ENCODE peak calls at places on chromosomes 5 and 9, in five cellular contexts. One of them, this sample, is unnamed.
A peak's percentile ranks its signal among the peaks of the same experiment; 100 is the strongest.

GRCh38 chr5:14594378-14595074 is 12.9 kb downstream of the OTULINL start:
- DNase-seq in suprapubic skin: no peak
- DNase-seq in GM10248: no peak
- DNase-seq in foreskin fibroblast: no peak
- DNase-seq in left lung: no peak
- DNase-seq in this sample: no peak

GRCh38 chr9:7089794-7090193 is 332.0 kb downstream of the KDM4C start:
- DNase-seq in suprapubic skin: no peak
- DNase-seq in GM10248: no peak
- DNase-seq in foreskin fibroblast: no peak
- DNase-seq in left lung: no peak
- DNase-seq in this sample: no peak

GRCh38 chr5:1637639-1638481 is 114.1 kb upstream of the LPCAT1 start:
- DNase-seq in suprapubic skin: peak; percentile 67
- DNase-seq in GM10248: peak; percentile 10
- DNase-seq in foreskin fibroblast: no peak
- DNase-seq in left lung: peak; percentile 15
- DNase-seq in this sample: no peak

GRCh38 chr5:1039706-1040260 is 31.2 kb downstream of the NKD2 start:
- DNase-seq in suprapubic skin: peak; percentile 69
- DNase-seq in GM10248: no peak
- DNase-seq in foreskin fibroblast: no peak
- DNase-seq in left lung: no peak
- DNase-seq in this sample: no peak

GRCh38 chr5:16082053-16082452 is 97.5 kb downstream of the MARCHF11 start:
- DNase-seq in suprapubic skin: no peak
- DNase-seq in GM10248: no peak
- DNase-seq in foreskin fibroblast: no peak
- DNase-seq in left lung: no peak
- DNase-seq in this sample: no peak

GRCh38 chr9:94005272-94005901 is 50.2 kb upstream of the BARX1 start:
- DNase-seq in suprapubic skin: no peak
- DNase-seq in GM10248: no peak
- DNase-seq in foreskin fibroblast: peak; percentile 69
- DNase-seq in left lung: no peak
- DNase-seq in this sample: no peak

GRCh38 chr5:38663276-38663675 is 106.8 kb upstream of the LIFR start:
- DNase-seq in suprapubic skin: no peak
- DNase-seq in GM10248: no peak
- DNase-seq in foreskin fibroblast: no peak
- DNase-seq in left lung: no peak
- DNase-seq in this sample: no peak

GRCh38 chr9:84708400-84708799 is 38.9 kb downstream of the NTRK2 start:
- DNase-seq in suprapubic skin: no peak
- DNase-seq in GM10248: no peak
- DNase-seq in foreskin fibroblast: no peak
- DNase-seq in left lung: no peak
- DNase-seq in this sample: no peak

GRCh38 chr5:101937041-101937440 is 359.0 kb downstream of the SLCO4C1 start:
- DNase-seq in suprapubic skin: no peak
- DNase-seq in GM10248: no peak
- DNase-seq in foreskin fibroblast: no peak
- DNase-seq in left lung: no peak
- DNase-seq in this sample: no peak

GRCh38 chr5:59367791-59368394 is 525.6 kb downstream of the PDE4D start:
- DNase-seq in suprapubic skin: no peak
- DNase-seq in GM10248: peak; percentile 16
- DNase-seq in foreskin fibroblast: peak; percentile 87
- DNase-seq in left lung: peak; percentile 52
- DNase-seq in this sample: peak; percentile 63

GRCh38 chr9:133333566-133333965 is 2.4 kb downstream of the SURF6 start:
- DNase-seq in suprapubic skin: no peak
- DNase-seq in GM10248: no peak
- DNase-seq in foreskin fibroblast: no peak
- DNase-seq in left lung: no peak
- DNase-seq in this sample: no peak

GRCh38 chr9:98575379-98576346 is 133.1 kb downstream of the GABBR2 start:
- DNase-seq in suprapubic skin: no peak
- DNase-seq in GM10248: peak; percentile 73
- DNase-seq in foreskin fibroblast: peak; percentile 4
- DNase-seq in left lung: no peak
- DNase-seq in this sample: no peak

GRCh38 chr5:179313849-179314521 is 31.3 kb downstream of the ADAMTS2 start:
- DNase-seq in suprapubic skin: peak; percentile 91
- DNase-seq in GM10248: no peak
- DNase-seq in foreskin fibroblast: peak; percentile 99
- DNase-seq in left lung: peak; percentile 76
- DNase-seq in this sample: no peak

GRCh38 chr5:76252437-76252836 is 150.6 kb upstream of the IQGAP2 start:
- DNase-seq in suprapubic skin: no peak
- DNase-seq in GM10248: no peak
- DNase-seq in foreskin fibroblast: no peak
- DNase-seq in left lung: no peak
- DNase-seq in this sample: no peak

GRCh38 chr5:76251656-76252055 is 151.4 kb upstream of the IQGAP2 start:
- DNase-seq in suprapubic skin: no peak
- DNase-seq in GM10248: no peak
- DNase-seq in foreskin fibroblast: no peak
- DNase-seq in left lung: no peak
- DNase-seq in this sample: no peak

GRCh38 chr5:76257225-76257833 is 145.8 kb upstream of the IQGAP2 start:
- DNase-seq in suprapubic skin: no peak
- DNase-seq in GM10248: no peak
- DNase-seq in foreskin fibroblast: no peak
- DNase-seq in left lung: no peak
- DNase-seq in this sample: no peak

GRCh38 chr5:76257897-76258296 is 145.2 kb upstream of the IQGAP2 start:
- DNase-seq in suprapubic skin: no peak
- DNase-seq in GM10248: no peak
- DNase-seq in foreskin fibroblast: no peak
- DNase-seq in left lung: no peak
- DNase-seq in this sample: no peak

GRCh38 chr5:76256116-76256889 is 146.8 kb upstream of the IQGAP2 start:
- DNase-seq in suprapubic skin: no peak
- DNase-seq in GM10248: peak; percentile 62
- DNase-seq in foreskin fibroblast: peak; percentile 73
- DNase-seq in left lung: peak; percentile 53
- DNase-seq in this sample: peak; percentile 59
- TF ChIP-seq CTCF in suprapubic skin: no peak
- TF ChIP-seq CTCF in GM10248: peak; percentile 69
- TF ChIP-seq CTCF in foreskin fibroblast: peak; percentile 59
- TF ChIP-seq CTCF in left lung: peak; percentile 51
- TF ChIP-seq CTCF in this sample: no peak

GRCh38 chr5:134027203-134027582 is 22.4 kb upstream of the VDAC1 start:
- DNase-seq in suprapubic skin: no peak
- DNase-seq in GM10248: no peak
- DNase-seq in foreskin fibroblast: no peak
- DNase-seq in left lung: no peak
- DNase-seq in this sample: no peak

GRCh38 chr5:134028496-134028895 is 23.7 kb upstream of the VDAC1 start:
- DNase-seq in suprapubic skin: no peak
- DNase-seq in GM10248: no peak
- DNase-seq in foreskin fibroblast: no peak
- DNase-seq in left lung: no peak
- DNase-seq in this sample: no peak

GRCh38 chr5:134025786-134026185 is 21.0 kb upstream of the VDAC1 start:
- DNase-seq in suprapubic skin: no peak
- DNase-seq in GM10248: no peak
- DNase-seq in foreskin fibroblast: no peak
- DNase-seq in left lung: no peak
- DNase-seq in this sample: no peak

GRCh38 chr5:134026521-134027202 is 21.9 kb upstream of the VDAC1 start:
- DNase-seq in suprapubic skin: no peak
- DNase-seq in GM10248: peak; percentile 79
- DNase-seq in foreskin fibroblast: peak; percentile 72
- DNase-seq in left lung: no peak
- DNase-seq in this sample: peak; percentile 64

DNA sequence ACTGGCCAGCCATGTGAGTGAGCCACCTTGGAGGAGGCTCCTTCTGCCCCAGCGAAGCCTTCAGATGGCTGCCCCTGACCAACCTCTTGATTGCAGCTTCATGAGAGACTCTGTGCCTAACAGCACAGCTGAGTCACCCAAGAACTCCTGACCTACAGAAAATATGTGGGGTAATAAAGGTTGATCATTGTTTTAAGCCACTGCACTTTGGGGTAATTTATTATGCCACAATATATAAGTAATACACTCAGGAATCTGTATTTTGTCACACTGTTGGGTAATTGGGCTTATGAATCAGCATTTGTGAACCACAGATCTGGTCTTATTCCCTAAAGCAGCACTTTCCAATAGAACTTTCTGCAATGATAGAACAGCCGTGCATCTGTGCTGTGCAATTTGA is 24.4 kb upstream of the VDAC1 start:
- DNase-seq in suprapubic skin: no peak
- DNase-seq in GM10248: no peak
- DNase-seq in foreskin fibroblast: peak; percentile 94
- DNase-seq in left lung: no peak
- DNase-seq in this sample: no peak
- TF ChIP-seq CTCF in suprapubic skin: no peak
- TF ChIP-seq CTCF in GM10248: no peak
- TF ChIP-seq CTCF in foreskin fibroblast: no peak
- TF ChIP-seq CTCF in left lung: no peak
- TF ChIP-seq CTCF in this sample: no peak

GRCh38 chr5:69048233-69048632 is 45.6 kb upstream of the SLC30A5 start:
- DNase-seq in suprapubic skin: no peak
- DNase-seq in GM10248: no peak
- DNase-seq in foreskin fibroblast: peak; percentile 19
- DNase-seq in left lung: no peak
- DNase-seq in this sample: no peak
- TF ChIP-seq CTCF in suprapubic skin: no peak
- TF ChIP-seq CTCF in GM10248: peak; percentile 45
- TF ChIP-seq CTCF in foreskin fibroblast: peak; percentile 27
- TF ChIP-seq CTCF in left lung: no peak
- TF ChIP-seq CTCF in this sample: no peak

GRCh38 chr5:164010900-164011299 is 505.5 kb downstream of the MAT2B start:
- DNase-seq in suprapubic skin: no peak
- DNase-seq in GM10248: no peak
- DNase-seq in foreskin fibroblast: no peak
- DNase-seq in left lung: no peak
- DNase-seq in this sample: no peak

GRCh38 chr5:164013077-164013670 is 507.8 kb downstream of the MAT2B start:
- DNase-seq in suprapubic skin: no peak
- DNase-seq in GM10248: peak; percentile 24
- DNase-seq in foreskin fibroblast: peak; percentile 64
- DNase-seq in left lung: no peak
- DNase-seq in this sample: peak; percentile 74

GRCh38 chr5:164007062-164007461 is 501.6 kb downstream of the MAT2B start:
- DNase-seq in suprapubic skin: no peak
- DNase-seq in GM10248: no peak
- DNase-seq in foreskin fibroblast: no peak
- DNase-seq in left lung: no peak
- DNase-seq in this sample: no peak

GRCh38 chr5:164012376-164012775 is 507.0 kb downstream of the MAT2B start:
- DNase-seq in suprapubic skin: no peak
- DNase-seq in GM10248: no peak
- DNase-seq in foreskin fibroblast: no peak
- DNase-seq in left lung: no peak
- DNase-seq in this sample: no peak

GRCh38 chr5:164009628-164010027 is 504.2 kb downstream of the MAT2B start:
- DNase-seq in suprapubic skin: no peak
- DNase-seq in GM10248: no peak
- DNase-seq in foreskin fibroblast: no peak
- DNase-seq in left lung: no peak
- DNase-seq in this sample: no peak
- TF ChIP-seq CTCF in suprapubic skin: no peak
- TF ChIP-seq CTCF in GM10248: no peak
- TF ChIP-seq CTCF in foreskin fibroblast: no peak
- TF ChIP-seq CTCF in left lung: no peak
- TF ChIP-seq CTCF in this sample: no peak

This sample was measured in endothelial cell.